ENCODE peak calls at places on chromosome 1, in nine cellular contexts. W is heart left ventricle, V is lower leg skin, K is ovary, I is A549, N is transverse colon, D is upper lobe of left lung, B is IMR-90, S is HepG2. G is an unnamed sample.

GRCh38 chr1:11365744-11366387 is 92.9 kb downstream of the UBIAD1 start:
- DNase-seq in W (no peak), V (no peak), N (no peak), K (no peak), B (no peak), I (no peak), D (no peak), S (no peak), G (no peak)

GRCh38 chr1:199463521-199464127 is 563.9 kb upstream of the NR5A2 start:
- DNase-seq in B (peak), S (peak), I (peak), W (no peak), D (no peak), N (no peak), V (no peak), K (no peak), G (peak)

GRCh38 chr1:231554969-231555368 is 26.5 kb downstream of the TSNAX start:
- DNase-seq in D (no peak), N (no peak), V (no peak), S (no peak), K (no peak), I (no peak), B (no peak), W (no peak), G (no peak)

GRCh38 chr1:205925730-205926129 is 17.5 kb downstream of the SLC26A9 start:
- DNase-seq in I (peak), V (peak), D (no peak), B (peak), S (no peak), W (no peak), N (no peak), K (no peak), G (no peak)

GRCh38 chr1:10635992-10636391 is 160.5 kb downstream of the CASZ1 start:
- DNase-seq in S (no peak), V (no peak), W (no peak), B (no peak), K (no peak), I (no peak), N (no peak), D (peak), G (no peak)

GRCh38 chr1:3902111-3902511 is 2.0 kb upstream of the C1orf174 start:
- DNase-seq in I (no peak), D (peak), W (no peak), B (no peak), K (peak), N (peak), V (no peak), S (no peak), G (no peak)

GRCh38 chr1:13992489-13993285 is 292.7 kb downstream of the PRDM2 start:
- DNase-seq in D (no peak), N (no peak), V (no peak), B (no peak), S (no peak), I (no peak), W (no peak), K (no peak), G (no peak)

GRCh38 chr1:86687595-86687994 is 16.8 kb upstream of the SH3GLB1 start:
- DNase-seq in V (no peak), B (no peak), K (no peak), N (no peak), D (no peak), I (no peak), S (no peak), W (no peak), G (no peak)

GRCh38 chr1:162215902-162216301 is 146.4 kb downstream of the NOS1AP start:
- DNase-seq in D (no peak), K (no peak), I (peak), N (peak), V (no peak), W (no peak), S (no peak), B (no peak), G (no peak)

GRCh38 chr1:211013346-211014240 is 120.4 kb downstream of the KCNH1 start:
- DNase-seq in W (no peak), D (no peak), B (peak), N (no peak), I (no peak), S (no peak), K (no peak), V (no peak), G (no peak)

GRCh38 chr1:108096089-108096488 is 104.1 kb downstream of the SLC25A24 start:
- DNase-seq in W (no peak), N (no peak), S (no peak), K (no peak), V (no peak), B (no peak), D (no peak), I (no peak), G (no peak)

GRCh38 chr1:198630863-198631262 is 8.0 kb upstream of the PTPRC start:
- DNase-seq in N (no peak), S (no peak), B (no peak), K (no peak), W (no peak), D (no peak), I (no peak), V (no peak), G (no peak)

GRCh38 chr1:234206651-234207284 is 166.5 kb upstream of the COA6 start:
- DNase-seq in D (no peak), K (no peak), B (peak), W (peak), N (no peak), S (peak), V (no peak), I (peak), G (no peak)

GRCh38 chr1:97632776-97633175 is 288.1 kb downstream of the DPYD start:
- DNase-seq in S (no peak), I (no peak), W (no peak), D (no peak), N (no peak), B (no peak), V (no peak), K (no peak), G (no peak)

GRCh38 chr1:161229896-161230295 is 4.0 kb downstream of the TOMM40L start:
- DNase-seq in B (no peak), S (no peak), N (no peak), W (no peak), V (no peak), K (no peak), D (no peak), I (no peak), G (no peak)

GRCh38 chr1:173103006-173103405 is 52.3 kb upstream of the TNFSF18 start:
- DNase-seq in K (no peak), B (no peak), D (no peak), V (no peak), N (no peak), W (no peak), S (no peak), I (no peak), G (no peak)

GRCh38 chr1:9233241-9233941 is 1.2 kb upstream of the H6PD start:
- DNase-seq in W (peak), S (peak), I (no peak), K (peak), V (peak), N (peak), D (peak), B (peak), G (no peak)

GRCh38 chr1:161260939-161261858 is 2.7 kb downstream of the PCP4L1 start:
- DNase-seq in S (no peak), I (no peak), W (no peak), D (no peak), B (no peak), N (no peak), V (peak), K (no peak), G (no peak)

GRCh38 chr1:231386472-231386871 is 35.6 kb downstream of the EGLN1 start:
- DNase-seq in D (no peak), V (no peak), B (no peak), S (no peak), I (no peak), W (no peak), K (no peak), N (no peak), G (no peak)

GRCh38 chr1:154624756-154625643 is 17.0 kb upstream of the ADAR start:
- DNase-seq in V (no peak), I (no peak), N (no peak), B (peak), K (no peak), D (no peak), W (no peak), S (no peak), G (no peak)

GRCh38 chr1:184641894-184642293 is 112.8 kb downstream of the EDEM3 start:
- DNase-seq in D (no peak), N (no peak), W (no peak), I (no peak), S (no peak), V (no peak), K (no peak), B (no peak), G (no peak)

GRCh38 chr1:234835239-234835638 is 225.3 kb upstream of the IRF2BP2 start:
- DNase-seq in V (peak), W (no peak), N (no peak), I (no peak), D (no peak), K (no peak), S (no peak), B (no peak), G (no peak)

GRCh38 chr1:110064576-110065337 is 5.7 kb downstream of the ALX3 start:
- DNase-seq in S (no peak), B (no peak), W (no peak), K (no peak), D (no peak), V (no peak), N (no peak), I (no peak), G (no peak)

GRCh38 chr1:192538407-192539311 is 36.9 kb upstream of the RGS1 start:
- DNase-seq in K (no peak), N (no peak), D (no peak), V (no peak), I (no peak), B (peak), S (no peak), W (no peak), G (no peak)

GRCh38 chr1:22794691-22795090 is 84.1 kb downstream of the EPHB2 start:
- DNase-seq in B (peak), I (no peak), S (no peak), W (no peak), K (peak), N (peak), D (no peak), V (no peak), G (no peak)

GRCh38 chr1:75130865-75131592 is 3.2 kb upstream of the LHX8 start:
- DNase-seq in D (peak), S (no peak), I (no peak), W (no peak), K (no peak), N (no peak), V (no peak), B (no peak), G (no peak)
- TF ChIP-seq POLR2A in D (no peak), S (no peak), I (no peak), W (no peak), K (no peak), N (no peak), V (no peak), B (no peak), G (no peak)

DNA sequence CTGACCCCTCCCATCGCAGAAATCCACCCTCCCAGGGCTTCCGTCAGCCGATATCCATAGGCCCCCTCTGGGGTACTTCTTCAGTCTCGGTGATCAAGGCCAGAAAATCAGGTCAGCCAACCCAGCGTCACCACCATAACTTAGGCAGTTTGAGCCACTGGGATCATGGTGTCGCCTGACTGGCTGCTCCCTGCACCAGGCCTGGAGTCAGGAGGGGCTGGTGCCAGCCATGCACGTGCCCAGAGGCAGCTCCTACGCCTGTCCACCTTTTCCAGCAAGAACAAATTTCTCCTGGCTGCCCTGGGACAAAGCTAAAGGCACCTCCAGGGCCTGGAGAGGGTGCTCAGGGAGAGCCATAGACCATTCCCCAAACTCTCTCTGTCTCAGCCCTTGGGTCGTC is 4.8 kb upstream of the CTRC start:
- DNase-seq in K (no peak), S (no peak), I (no peak), N (no peak), V (no peak), W (no peak), B (no peak), D (no peak), G (no peak)
- TF ChIP-seq POLR2A in K (no peak), S (no peak), I (no peak), N (no peak), V (no peak), W (no peak), B (no peak), D (no peak), G (no peak)

DNA sequence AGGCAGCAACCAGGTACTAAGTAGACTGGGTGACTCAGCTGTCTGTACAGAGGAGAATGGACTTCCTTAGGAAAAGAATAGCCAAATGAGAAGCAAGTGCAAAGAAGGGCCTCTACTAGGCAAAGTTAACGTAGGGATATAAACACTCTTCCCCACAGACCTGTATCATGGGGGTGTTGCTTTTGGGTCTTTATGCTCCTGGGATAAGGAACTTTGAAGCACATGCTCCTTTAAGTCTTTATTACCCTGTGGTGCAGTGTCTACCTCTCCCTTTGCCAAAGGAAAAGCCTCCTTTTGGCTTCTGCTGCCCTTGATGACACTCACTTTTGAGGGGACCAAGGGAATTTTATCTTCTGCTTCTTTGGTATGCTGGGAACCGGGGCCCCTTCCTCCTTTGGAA is 5.0 kb downstream of the RFX5 start:
- DNase-seq in D (no peak), W (no peak), B (no peak), N (no peak), V (no peak), K (no peak), S (no peak), I (no peak), G (no peak)
- TF ChIP-seq POLR2A in D (no peak), W (no peak), B (no peak), N (no peak), V (no peak), K (no peak), S (no peak), I (no peak), G (no peak)

GRCh38 chr1:21650400-21650799 is 18.8 kb downstream of the RAP1GAP start:
- DNase-seq in K (no peak), N (no peak), D (no peak), I (no peak), B (no peak), S (no peak), W (no peak), V (no peak), G (no peak)
- TF ChIP-seq POLR2A in K (no peak), N (no peak), D (no peak), I (no peak), B (no peak), S (no peak), W (no peak), V (no peak), G (no peak)

GRCh38 chr1:19504796-19505693 is 19.7 kb upstream of the CAPZB start:
- DNase-seq in N (no peak), I (peak), K (peak), W (no peak), D (no peak), S (no peak), B (peak), V (no peak), G (no peak)
- TF ChIP-seq POLR2A in N (no peak), I (no peak), K (no peak), W (no peak), D (no peak), S (no peak), B (no peak), V (no peak), G (no peak)